ENCODE peak calls at places on chromosomes 11 and 22, in ten cellular contexts. T is HCT116, U is kidney, L is PC-3, I is endodermal cell, K is coronary artery, F is fibroblast of lung, R is lower lobe of right lung, H is AG04450, V is left ventricle myocardium inferior. X is an unnamed sample.

GRCh38 chr11:32610926-32611325 is 27.3 kb downstream of the EIF3M start:
- DNase-seq in U (no peak), V (no peak), L (no peak), T (no peak), H (no peak), F (no peak), R (no peak), I (no peak), K (no peak), X (no peak)

GRCh38 chr11:70517996-70518907 is 119.9 kb downstream of the CTTN start:
- DNase-seq in I (no peak), T (no peak), R (no peak), U (peak), V (no peak), H (no peak), L (peak), F (peak), K (no peak), X (no peak)

GRCh38 chr11:58046231-58046630 is 15.5 kb downstream of the OR6Q1 start:
- DNase-seq in I (no peak), K (no peak), F (no peak), R (no peak), T (no peak), V (no peak), L (no peak), U (no peak), H (no peak), X (no peak)

GRCh38 chr11:92702771-92703170 is 266.7 kb upstream of the MTNR1B start:
- DNase-seq in L (peak), I (no peak), R (no peak), T (no peak), F (peak), V (no peak), H (no peak), U (no peak), K (no peak), X (no peak)

GRCh38 chr11:35986958-35987357 is 43.1 kb downstream of the LDLRAD3 start:
- DNase-seq in K (no peak), I (no peak), U (no peak), H (no peak), F (no peak), L (peak), R (no peak), V (no peak), T (no peak), X (no peak)

GRCh38 chr11:1943576-1943975 is 3.6 kb upstream of the MRPL23 start:
- DNase-seq in I (no peak), U (peak), R (peak), F (no peak), T (no peak), H (no peak), L (peak), V (no peak), K (no peak), X (no peak)

GRCh38 chr22:40374567-40374966 is 4.2 kb downstream of the SGSM3 start:
- DNase-seq in K (no peak), F (no peak), V (no peak), T (no peak), U (no peak), H (no peak), R (no peak), I (no peak), L (no peak), X (no peak)

GRCh38 chr11:68362801-68363379 is 50.5 kb downstream of the LRP5 start:
- DNase-seq in F (no peak), T (no peak), U (no peak), R (no peak), K (no peak), V (no peak), L (no peak), H (no peak), I (no peak), X (no peak)

GRCh38 chr11:606245-606644 is 9.5 kb downstream of the IRF7 start:
- DNase-seq in I (no peak), V (peak), H (no peak), U (peak), T (no peak), K (no peak), F (peak), R (peak), L (peak), X (peak)

GRCh38 chr11:124891390-124891861 is 6.2 kb downstream of the ROBO4 start:
- DNase-seq in H (no peak), V (peak), U (peak), T (no peak), R (no peak), I (peak), K (peak), L (no peak), F (no peak), X (no peak)

GRCh38 chr22:34842630-34843029 is 223.3 kb upstream of the ISX start:
- DNase-seq in I (peak), L (no peak), R (no peak), U (no peak), T (no peak), H (no peak), K (no peak), V (no peak), F (no peak), X (no peak)

GRCh38 chr11:72591785-72592490 is 82.3 kb downstream of the PDE2A start:
- DNase-seq in T (no peak), R (no peak), L (no peak), U (no peak), H (no peak), V (no peak), F (no peak), I (no peak), K (no peak), X (no peak)

GRCh38 chr11:15989685-15990084 is 366.7 kb downstream of the SOX6 start:
- DNase-seq in L (no peak), I (no peak), U (no peak), T (no peak), H (no peak), V (no peak), R (no peak), F (no peak), K (no peak), X (no peak)

GRCh38 chr11:15987044-15987443 is 369.3 kb downstream of the SOX6 start:
- DNase-seq in U (no peak), L (no peak), I (no peak), H (peak), V (no peak), T (no peak), R (no peak), K (no peak), F (peak), X (no peak)

GRCh38 chr11:15991174-15991655 is 365.1 kb downstream of the SOX6 start:
- DNase-seq in R (no peak), K (no peak), V (no peak), T (no peak), I (no peak), U (no peak), H (no peak), L (no peak), F (no peak), X (no peak)

GRCh38 chr11:15985863-15986139 is 370.5 kb downstream of the SOX6 start:
- DNase-seq in U (no peak), H (no peak), I (no peak), L (no peak), K (no peak), R (no peak), V (no peak), T (no peak), F (no peak), X (no peak)

DNA sequence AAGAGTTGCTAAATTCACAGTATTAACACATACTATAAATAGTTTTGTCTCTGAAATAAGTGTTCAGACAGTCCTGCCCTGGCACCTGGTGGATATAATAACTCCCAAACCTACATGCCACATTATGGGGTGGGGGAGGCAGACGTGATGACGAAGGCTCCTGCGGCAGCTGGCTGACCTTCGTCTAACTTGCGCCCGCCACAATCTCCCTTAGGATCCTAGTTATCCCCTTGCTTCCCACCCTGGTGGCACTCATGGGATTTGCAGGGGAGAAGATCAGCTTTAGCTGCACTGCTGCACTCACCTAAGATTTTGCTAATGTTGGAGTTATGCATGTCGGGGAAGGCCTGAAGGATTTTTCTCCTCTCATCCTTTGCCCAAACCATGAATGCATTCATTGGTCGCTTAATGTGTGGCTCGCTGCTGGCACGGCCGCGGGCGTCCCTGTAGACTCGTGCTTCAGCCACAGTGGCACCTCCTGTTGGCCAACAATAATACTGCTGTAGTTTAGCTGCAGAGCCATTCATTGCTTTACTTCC is 367.6 kb downstream of the SOX6 start:
- DNase-seq in L (no peak), U (no peak), K (no peak), T (peak), V (no peak), F (no peak), I (peak), R (no peak), H (no peak), X (no peak)
- TF ChIP-seq CTCF in L (peak), U (no peak), K (no peak), T (peak), V (peak), F (no peak), I (peak), R (peak), H (no peak), X (peak)

GRCh38 chr22:42855211-42855610 is 1.9 kb downstream of the ARFGAP3 start:
- DNase-seq in U (no peak), T (no peak), V (no peak), H (no peak), F (no peak), K (peak), I (no peak), L (no peak), R (no peak), X (no peak)
- H3K4me3 ChIP-seq in U (no peak), T (no peak), V (peak), H (peak), F (no peak), K (peak), I (no peak), L (peak), R (peak), X (peak)

GRCh38 chr22:23984430-23984829 is 4.5 kb downstream of the GSTT2 start:
- DNase-seq in F (peak), L (no peak), I (no peak), T (peak), R (no peak), H (no peak), U (no peak), V (no peak), K (no peak), X (no peak)
- TF ChIP-seq CTCF in F (peak), L (no peak), I (no peak), T (peak), R (peak), H (peak), U (peak), V (peak), K (peak), X (peak)

GRCh38 chr11:133049244-133050019 is 482.9 kb downstream of the OPCML start:
- DNase-seq in F (no peak), K (no peak), H (no peak), R (no peak), L (no peak), V (no peak), U (no peak), T (no peak), I (peak), X (no peak)
- H3K4me3 ChIP-seq in F (no peak), K (no peak), H (no peak), R (no peak), L (no peak), V (no peak), U (no peak), T (no peak), I (no peak), X (no peak)

GRCh38 chr11:129374993-129375721 is 491 bp upstream of the BARX2 start:
- DNase-seq in H (no peak), V (no peak), U (peak), T (no peak), F (peak), L (peak), K (no peak), R (peak), I (peak), X (no peak)

GRCh38 chr11:129374081-129374992 is 1.3 kb upstream of the BARX2 start:
- DNase-seq in T (no peak), V (no peak), U (no peak), K (no peak), F (peak), I (peak), L (no peak), H (no peak), R (no peak), X (no peak)

GRCh38 chr11:129376658-129377341 is 1.2 kb downstream of the BARX2 start:
- DNase-seq in F (peak), I (no peak), L (no peak), H (no peak), U (no peak), R (no peak), V (no peak), K (no peak), T (no peak), X (no peak)

GRCh38 chr11:129377739-129378138 is 2.1 kb downstream of the BARX2 start:
- DNase-seq in T (no peak), R (no peak), U (no peak), H (no peak), K (no peak), I (no peak), F (no peak), L (peak), V (no peak), X (no peak)

DNA sequence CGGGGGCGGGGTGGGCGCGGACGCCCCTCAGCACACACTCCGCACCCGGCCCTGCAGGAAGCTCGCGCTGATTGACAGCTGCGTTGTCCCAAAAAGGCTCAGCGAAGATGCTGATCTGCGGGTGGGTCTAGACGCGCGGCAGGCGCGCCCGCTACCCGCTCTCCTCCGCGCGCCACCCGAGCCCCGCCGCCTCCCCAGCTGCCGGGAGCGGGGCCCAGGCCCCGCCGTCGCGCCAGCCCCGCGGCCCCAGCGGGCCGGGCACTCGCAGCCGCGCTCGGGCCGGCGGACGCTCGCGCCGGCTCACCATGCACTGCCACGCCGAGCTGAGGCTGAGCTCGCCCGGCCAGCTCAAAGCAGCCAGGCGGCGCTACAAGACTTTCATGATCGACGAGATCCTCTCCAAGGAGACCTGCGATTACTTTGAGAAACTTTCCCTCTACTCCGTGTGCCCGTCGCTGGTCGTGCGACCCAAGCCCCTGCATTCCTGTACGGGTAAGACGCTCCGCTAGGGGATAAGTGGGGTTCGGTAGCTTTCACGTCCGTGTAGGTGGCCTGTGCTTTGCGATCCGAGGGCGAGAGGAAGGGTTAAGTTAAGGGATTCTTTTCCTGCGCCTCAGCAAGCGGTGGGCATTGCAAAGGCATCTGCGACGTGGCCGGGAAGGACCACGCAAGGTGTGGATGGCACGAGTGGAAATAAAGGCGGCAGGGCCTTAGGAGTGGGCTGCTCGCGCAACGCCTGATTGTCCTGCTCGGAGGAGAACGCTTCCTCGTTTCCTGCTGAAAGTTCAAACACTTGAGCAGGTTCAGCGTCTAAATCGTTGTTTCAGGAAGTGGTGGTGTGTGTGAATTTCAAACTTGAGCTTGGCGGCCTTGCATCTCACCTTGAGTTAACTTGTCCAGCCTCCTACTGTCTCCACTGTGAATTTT is at the start of gene BARX2:
- DNase-seq in U (peak), R (peak), K (no peak), V (peak), H (peak), F (peak), I (peak), T (peak), L (peak), X (peak)
- TF ChIP-seq CTCF in U (peak), R (peak), K (no peak), V (peak), H (peak), F (peak), I (peak), T (peak), L (peak), X (peak)

GRCh38 chr11:19577849-19578619 is 134.6 kb upstream of the NAV2 start:
- DNase-seq in L (peak), R (no peak), U (peak), I (no peak), V (peak), K (peak), H (no peak), F (peak), T (no peak), X (no peak)
- H3K4me3 ChIP-seq in L (peak), R (no peak), U (no peak), I (no peak), V (peak), K (peak), H (no peak), F (no peak), T (no peak), X (no peak)

GRCh38 chr11:77789061-77789730 is 31.3 kb downstream of the RSF1 start:
- DNase-seq in I (peak), R (no peak), F (no peak), K (no peak), T (no peak), V (no peak), L (no peak), H (no peak), U (no peak), X (no peak)
- TF ChIP-seq CTCF in I (no peak), R (no peak), F (no peak), K (no peak), T (no peak), V (no peak), L (no peak), H (no peak), U (no peak), X (no peak)

GRCh38 chr22:49825436-49825835 is 2.2 kb downstream of the BRD1 start:
- DNase-seq in R (no peak), U (no peak), H (no peak), K (no peak), V (no peak), T (no peak), F (peak), L (peak), I (no peak), X (no peak)
- H3K4me3 ChIP-seq in R (peak), U (peak), H (peak), K (peak), V (peak), T (peak), F (peak), L (peak), I (peak), X (peak)